ENCODE peak calls at places on chromosomes 12 and 14, in nine cellular contexts. One of them, this sample, is unnamed.
A peak's percentile ranks its signal among the peaks of the same experiment; 100 is the strongest.

GRCh38 chr12:130498589-130499385 is 161.1 kb downstream of the PIWIL1 start:
- DNase-seq in EH: no peak
- DNase-seq in NCI-H748 treated with DMSO at 0.1 percent for 48 hours: no peak
- DNase-seq in substantia nigra: no peak
- DNase-seq in mucosa of gallbladder: no peak
- DNase-seq in smooth muscle cell of the brain vasculature: no peak
- DNase-seq in GM23248: no peak
- DNase-seq in T47D: no peak
- DNase-seq in SK-N-SH: no peak
- DNase-seq in this sample: no peak

GRCh38 chr12:4961311-4961710 is 51.6 kb downstream of the KCNA1 start:
- DNase-seq in EH: no peak
- DNase-seq in NCI-H748 treated with DMSO at 0.1 percent for 48 hours: no peak
- DNase-seq in substantia nigra: no peak
- DNase-seq in mucosa of gallbladder: no peak
- DNase-seq in smooth muscle cell of the brain vasculature: no peak
- DNase-seq in GM23248: no peak
- DNase-seq in T47D: no peak
- DNase-seq in SK-N-SH: no peak
- DNase-seq in this sample: no peak

GRCh38 chr14:95485222-95485819 is 31.1 kb downstream of the SYNE3 start:
- DNase-seq in EH: no peak
- DNase-seq in NCI-H748 treated with DMSO at 0.1 percent for 48 hours: no peak
- DNase-seq in substantia nigra: no peak
- DNase-seq in mucosa of gallbladder: no peak
- DNase-seq in smooth muscle cell of the brain vasculature: no peak
- DNase-seq in GM23248: no peak
- DNase-seq in T47D: no peak
- DNase-seq in SK-N-SH: no peak
- DNase-seq in this sample: no peak

GRCh38 chr14:75188520-75189267 is 12.3 kb upstream of the TMED10 start:
- DNase-seq in EH: no peak
- DNase-seq in NCI-H748 treated with DMSO at 0.1 percent for 48 hours: no peak
- DNase-seq in substantia nigra: no peak
- DNase-seq in mucosa of gallbladder: peak; percentile 42
- DNase-seq in smooth muscle cell of the brain vasculature: no peak
- DNase-seq in GM23248: no peak
- DNase-seq in T47D: no peak
- DNase-seq in SK-N-SH: no peak
- DNase-seq in this sample: no peak

GRCh38 chr12:84911331-84912190 is 1.0 kb downstream of the SLC6A15 start:
- DNase-seq in EH: peak; percentile 58
- DNase-seq in NCI-H748 treated with DMSO at 0.1 percent for 48 hours: peak; percentile 84
- DNase-seq in substantia nigra: peak; percentile 65
- DNase-seq in mucosa of gallbladder: no peak
- DNase-seq in smooth muscle cell of the brain vasculature: peak; percentile 63
- DNase-seq in GM23248: peak; percentile 93
- DNase-seq in T47D: peak; percentile 86
- DNase-seq in SK-N-SH: peak; percentile 77
- DNase-seq in this sample: no peak

GRCh38 chr12:62629971-62630739 is 163.5 kb downstream of the MON2 start:
- DNase-seq in EH: no peak
- DNase-seq in NCI-H748 treated with DMSO at 0.1 percent for 48 hours: peak; percentile 62
- DNase-seq in substantia nigra: no peak
- DNase-seq in mucosa of gallbladder: no peak
- DNase-seq in smooth muscle cell of the brain vasculature: no peak
- DNase-seq in GM23248: no peak
- DNase-seq in T47D: no peak
- DNase-seq in SK-N-SH: no peak
- DNase-seq in this sample: no peak

GRCh38 chr14:29896354-29896768 is 31.3 kb downstream of the PRKD1 start:
- DNase-seq in EH: no peak
- DNase-seq in NCI-H748 treated with DMSO at 0.1 percent for 48 hours: peak; percentile 96
- DNase-seq in substantia nigra: no peak
- DNase-seq in mucosa of gallbladder: no peak
- DNase-seq in smooth muscle cell of the brain vasculature: no peak
- DNase-seq in GM23248: no peak
- DNase-seq in T47D: no peak
- DNase-seq in SK-N-SH: no peak
- DNase-seq in this sample: no peak

GRCh38 chr12:60257063-60257462 is 661.2 kb downstream of the SLC16A7 start:
- DNase-seq in EH: peak; percentile 79
- DNase-seq in NCI-H748 treated with DMSO at 0.1 percent for 48 hours: no peak
- DNase-seq in substantia nigra: no peak
- DNase-seq in mucosa of gallbladder: no peak
- DNase-seq in smooth muscle cell of the brain vasculature: peak; percentile 45
- DNase-seq in GM23248: peak; percentile 75
- DNase-seq in T47D: no peak
- DNase-seq in SK-N-SH: no peak
- DNase-seq in this sample: no peak

GRCh38 chr14:75752907-75753594 is 92.0 kb downstream of the TTLL5 start:
- DNase-seq in EH: peak; percentile 62
- DNase-seq in NCI-H748 treated with DMSO at 0.1 percent for 48 hours: no peak
- DNase-seq in substantia nigra: no peak
- DNase-seq in mucosa of gallbladder: no peak
- DNase-seq in smooth muscle cell of the brain vasculature: no peak
- DNase-seq in GM23248: peak; percentile 71
- DNase-seq in T47D: no peak
- DNase-seq in SK-N-SH: no peak
- DNase-seq in this sample: no peak

GRCh38 chr12:6280053-6280469 is 30.4 kb upstream of the PLEKHG6 start:
- DNase-seq in EH: peak; percentile 97
- DNase-seq in NCI-H748 treated with DMSO at 0.1 percent for 48 hours: no peak
- DNase-seq in substantia nigra: no peak
- DNase-seq in mucosa of gallbladder: peak; percentile 31
- DNase-seq in smooth muscle cell of the brain vasculature: peak; percentile 63
- DNase-seq in GM23248: peak; percentile 94
- DNase-seq in T47D: no peak
- DNase-seq in SK-N-SH: no peak
- DNase-seq in this sample: peak; percentile 79

GRCh38 chr12:42568952-42569916 is 20.3 kb downstream of the PRICKLE1 start:
- DNase-seq in EH: peak; percentile 69
- DNase-seq in NCI-H748 treated with DMSO at 0.1 percent for 48 hours: peak; percentile 56
- DNase-seq in substantia nigra: no peak
- DNase-seq in mucosa of gallbladder: peak; percentile 36
- DNase-seq in smooth muscle cell of the brain vasculature: no peak
- DNase-seq in GM23248: peak; percentile 76
- DNase-seq in T47D: no peak
- DNase-seq in SK-N-SH: no peak
- DNase-seq in this sample: no peak

GRCh38 chr14:95396221-95396620 is 76.5 kb upstream of the CLMN start:
- DNase-seq in EH: no peak
- DNase-seq in NCI-H748 treated with DMSO at 0.1 percent for 48 hours: no peak
- DNase-seq in substantia nigra: no peak
- DNase-seq in mucosa of gallbladder: no peak
- DNase-seq in smooth muscle cell of the brain vasculature: no peak
- DNase-seq in GM23248: no peak
- DNase-seq in T47D: no peak
- DNase-seq in SK-N-SH: no peak
- DNase-seq in this sample: no peak

GRCh38 chr14:51424569-51425251 is 184.7 kb downstream of the TMX1 start:
- DNase-seq in EH: peak; percentile 68
- DNase-seq in NCI-H748 treated with DMSO at 0.1 percent for 48 hours: no peak
- DNase-seq in substantia nigra: no peak
- DNase-seq in mucosa of gallbladder: no peak
- DNase-seq in smooth muscle cell of the brain vasculature: peak; percentile 72
- DNase-seq in GM23248: peak; percentile 59
- DNase-seq in T47D: no peak
- DNase-seq in SK-N-SH: no peak
- DNase-seq in this sample: no peak

GRCh38 chr12:115375188-115375991 is 691.4 kb upstream of the TBX3 start:
- DNase-seq in EH: peak; percentile 79
- DNase-seq in NCI-H748 treated with DMSO at 0.1 percent for 48 hours: no peak
- DNase-seq in substantia nigra: no peak
- DNase-seq in mucosa of gallbladder: no peak
- DNase-seq in smooth muscle cell of the brain vasculature: no peak
- DNase-seq in GM23248: peak; percentile 75
- DNase-seq in T47D: no peak
- DNase-seq in SK-N-SH: no peak
- DNase-seq in this sample: no peak

GRCh38 chr14:94011795-94012194 is 14.3 kb upstream of the OTUB2 start:
- DNase-seq in EH: peak; percentile 47
- DNase-seq in NCI-H748 treated with DMSO at 0.1 percent for 48 hours: no peak
- DNase-seq in substantia nigra: no peak
- DNase-seq in mucosa of gallbladder: no peak
- DNase-seq in smooth muscle cell of the brain vasculature: no peak
- DNase-seq in GM23248: peak; percentile 59
- DNase-seq in T47D: no peak
- DNase-seq in SK-N-SH: no peak
- DNase-seq in this sample: no peak

GRCh38 chr14:89933002-89933401 is 21.5 kb downstream of the EFCAB11 start:
- DNase-seq in EH: no peak
- DNase-seq in NCI-H748 treated with DMSO at 0.1 percent for 48 hours: peak; percentile 33
- DNase-seq in substantia nigra: no peak
- DNase-seq in mucosa of gallbladder: no peak
- DNase-seq in smooth muscle cell of the brain vasculature: no peak
- DNase-seq in GM23248: no peak
- DNase-seq in T47D: no peak
- DNase-seq in SK-N-SH: no peak
- DNase-seq in this sample: no peak

GRCh38 chr14:104968153-104968527 is 10.0 kb downstream of the AHNAK2 start:
- DNase-seq in EH: peak; percentile 74
- DNase-seq in NCI-H748 treated with DMSO at 0.1 percent for 48 hours: no peak
- DNase-seq in substantia nigra: no peak
- DNase-seq in mucosa of gallbladder: peak; percentile 68
- DNase-seq in smooth muscle cell of the brain vasculature: no peak
- DNase-seq in GM23248: peak; percentile 68
- DNase-seq in T47D: no peak
- DNase-seq in SK-N-SH: peak; percentile 75
- DNase-seq in this sample: peak; percentile 44

GRCh38 chr14:72611506-72611905 is 282.4 kb downstream of the DPF3 start:
- DNase-seq in EH: no peak
- DNase-seq in NCI-H748 treated with DMSO at 0.1 percent for 48 hours: no peak
- DNase-seq in substantia nigra: no peak
- DNase-seq in mucosa of gallbladder: no peak
- DNase-seq in smooth muscle cell of the brain vasculature: no peak
- DNase-seq in GM23248: no peak
- DNase-seq in T47D: no peak
- DNase-seq in SK-N-SH: no peak
- DNase-seq in this sample: no peak

GRCh38 chr14:22836301-22837058 is at the start of gene MMP14:
- DNase-seq in EH: peak; percentile 96
- DNase-seq in NCI-H748 treated with DMSO at 0.1 percent for 48 hours: no peak
- DNase-seq in substantia nigra: no peak
- DNase-seq in mucosa of gallbladder: peak; percentile 68
- DNase-seq in smooth muscle cell of the brain vasculature: peak; percentile 74
- DNase-seq in GM23248: peak; percentile 94
- DNase-seq in T47D: no peak
- DNase-seq in SK-N-SH: peak; percentile 71
- DNase-seq in this sample: peak; percentile 71

GRCh38 chr12:87756111-87756510 is 273.1 kb downstream of the C12orf50 start:
- DNase-seq in EH: peak; percentile 25
- DNase-seq in NCI-H748 treated with DMSO at 0.1 percent for 48 hours: no peak
- DNase-seq in substantia nigra: no peak
- DNase-seq in mucosa of gallbladder: no peak
- DNase-seq in smooth muscle cell of the brain vasculature: peak; percentile 97
- DNase-seq in GM23248: peak; percentile 58
- DNase-seq in T47D: no peak
- DNase-seq in SK-N-SH: no peak
- DNase-seq in this sample: no peak

GRCh38 chr12:96343347-96343954 is 56.8 kb downstream of the CDK17 start:
- DNase-seq in EH: peak; percentile 14
- DNase-seq in NCI-H748 treated with DMSO at 0.1 percent for 48 hours: no peak
- DNase-seq in substantia nigra: no peak
- DNase-seq in mucosa of gallbladder: no peak
- DNase-seq in smooth muscle cell of the brain vasculature: no peak
- DNase-seq in GM23248: peak; percentile 23
- DNase-seq in T47D: no peak
- DNase-seq in SK-N-SH: no peak
- DNase-seq in this sample: no peak

GRCh38 chr14:90814806-90815566 is 1.2 kb downstream of the TTC7B start:
- DNase-seq in EH: no peak
- DNase-seq in NCI-H748 treated with DMSO at 0.1 percent for 48 hours: no peak
- DNase-seq in substantia nigra: no peak
- DNase-seq in mucosa of gallbladder: no peak
- DNase-seq in smooth muscle cell of the brain vasculature: no peak
- DNase-seq in GM23248: no peak
- DNase-seq in T47D: peak; percentile 72
- DNase-seq in SK-N-SH: no peak
- DNase-seq in this sample: no peak